ENCODE peak calls at places on chromosome 19, in seven cellular contexts. R is cardiac muscle cell, M is AG04450, Q is AG10803, C is mucosa of descending colon, J is BJ, Z is thoracic aorta. V is an unnamed sample.

GRCh38 chr19:51457351-51458013 is 772 bp downstream of the SIGLEC8 start:
- DNase-seq in C (no peak), J (no peak), Z (no peak), Q (no peak), R (no peak), M (no peak), V (no peak)

GRCh38 chr19:12703056-12703455 is 6.6 kb upstream of the FBXW9 start:
- DNase-seq in Q (peak), Z (no peak), J (no peak), M (no peak), C (no peak), R (peak), V (peak)

GRCh38 chr19:42762782-42763181 is 2.7 kb downstream of the PSG8 start:
- DNase-seq in M (no peak), Z (no peak), J (no peak), C (no peak), R (no peak), Q (no peak), V (peak)

GRCh38 chr19:34409189-34410164 is 5.3 kb downstream of the PDCD2L start:
- DNase-seq in R (no peak), Z (no peak), Q (no peak), J (no peak), M (no peak), C (no peak), V (no peak)

GRCh38 chr19:1068111-1069001 is 1.4 kb downstream of the ARHGAP45 start:
- DNase-seq in M (no peak), R (no peak), J (no peak), C (peak), Q (no peak), Z (no peak), V (no peak)

GRCh38 chr19:7856679-7857663 is 17.2 kb downstream of the PRR36 start:
- DNase-seq in Q (no peak), R (no peak), J (no peak), C (no peak), Z (no peak), M (no peak), V (no peak)

GRCh38 chr19:29117926-29118325 is 95.0 kb downstream of the UQCRFS1 start:
- DNase-seq in C (no peak), Z (no peak), R (no peak), Q (no peak), J (no peak), M (no peak), V (no peak)

GRCh38 chr19:39240421-39240820 is 4.4 kb downstream of the IFNL3 start:
- DNase-seq in M (no peak), J (no peak), Q (no peak), R (no peak), C (no peak), Z (no peak), V (no peak)

GRCh38 chr19:12881172-12881808 is at the start of gene DNASE2:
- DNase-seq in R (peak), C (peak), J (peak), Q (peak), Z (peak), M (peak), V (peak)

GRCh38 chr19:28242317-28242927 is 970.5 kb downstream of the UQCRFS1 start:
- DNase-seq in Q (peak), C (peak), Z (no peak), J (no peak), R (peak), M (no peak), V (peak)

GRCh38 chr19:38683393-38684077 is 36.1 kb downstream of the ACTN4 start:
- DNase-seq in Z (no peak), M (no peak), J (no peak), Q (peak), C (peak), R (peak), V (peak)

GRCh38 chr19:708154-709141 is at the start of gene PALM:
- DNase-seq in C (no peak), Z (no peak), R (peak), Q (no peak), J (no peak), M (no peak), V (no peak)

GRCh38 chr19:8663920-8664670 is 33.7 kb downstream of the NFILZ start:
- DNase-seq in M (no peak), Q (no peak), J (no peak), C (no peak), Z (no peak), R (no peak), V (no peak)

GRCh38 chr19:29988351-29988750 is 46.3 kb downstream of the URI1 start:
- DNase-seq in M (no peak), R (no peak), J (no peak), C (no peak), Z (no peak), Q (no peak), V (no peak)

GRCh38 chr19:45342911-45343310 is 2.4 kb downstream of the KLC3 start:
- DNase-seq in M (no peak), Q (no peak), R (no peak), Z (no peak), C (no peak), J (no peak), V (no peak)

GRCh38 chr19:48702701-48703100 is 6.9 kb downstream of the FUT2 start:
- DNase-seq in Q (no peak), M (no peak), J (no peak), Z (no peak), R (no peak), C (no peak), V (no peak)

GRCh38 chr19:41912899-41913475 is 15.3 kb downstream of the ERFL start:
- DNase-seq in R (no peak), M (no peak), C (no peak), J (no peak), Q (no peak), Z (no peak), V (no peak)

GRCh38 chr19:41425174-41426115 is 1.7 kb downstream of the B3GNT8 start:
- DNase-seq in R (no peak), J (no peak), C (no peak), M (no peak), Z (no peak), Q (no peak), V (no peak)

GRCh38 chr19:2923510-2923909 is 21.3 kb downstream of the ZNF77 start:
- DNase-seq in R (no peak), Z (no peak), J (peak), C (no peak), Q (peak), M (no peak), V (peak)

GRCh38 chr19:45247136-45247535 is 1.9 kb upstream of the EXOC3L2 start:
- DNase-seq in J (no peak), R (no peak), Q (no peak), Z (no peak), C (no peak), M (no peak), V (no peak)

GRCh38 chr19:48367855-48368254 is 3.7 kb downstream of the SYNGR4 start:
- DNase-seq in R (no peak), Z (no peak), M (no peak), Q (no peak), C (peak), J (no peak), V (no peak)

GRCh38 chr19:22603518-22604440 is 30.3 kb upstream of the ZNF492 start:
- DNase-seq in J (no peak), R (no peak), Q (no peak), C (no peak), M (no peak), Z (no peak), V (no peak)

GRCh38 chr19:3119782-3120380 is 16.0 kb upstream of the GNA15 start:
- DNase-seq in R (no peak), M (no peak), Q (no peak), J (no peak), Z (no peak), C (no peak), V (no peak)

GRCh38 chr19:28577199-28577598 is 635.8 kb downstream of the UQCRFS1 start:
- DNase-seq in J (no peak), M (no peak), Q (no peak), R (no peak), Z (no peak), C (no peak), V (no peak)

GRCh38 chr19:50334741-50335421 is 5.7 kb upstream of the KCNC3 start:
- DNase-seq in Q (no peak), R (no peak), C (no peak), Z (no peak), M (no peak), J (no peak), V (no peak)

GRCh38 chr19:3194063-3194702 is 8.5 kb downstream of the NCLN start:
- DNase-seq in Q (no peak), C (no peak), M (no peak), R (no peak), Z (no peak), J (no peak), V (no peak)

GRCh38 chr19:22595918-22596341 is 38.2 kb upstream of the ZNF492 start:
- DNase-seq in M (no peak), J (no peak), R (no peak), Q (no peak), Z (no peak), C (peak), V (no peak)

GRCh38 chr19:29268721-29269483 is 56.0 kb upstream of the UQCRFS1 start:
- DNase-seq in M (no peak), Q (no peak), Z (no peak), R (peak), C (no peak), J (no peak), V (no peak)

GRCh38 chr19:2171349-2172145 is 7.8 kb downstream of the DOT1L start:
- DNase-seq in J (no peak), C (no peak), R (peak), Q (no peak), M (no peak), Z (no peak), V (peak)

GRCh38 chr19:51746731-51747130 is 4.9 kb downstream of the FPR1 start:
- DNase-seq in Q (no peak), J (no peak), Z (no peak), C (no peak), M (no peak), R (no peak), V (no peak)

GRCh38 chr19:42091300-42092266 is 15.6 kb downstream of the ZNF574 start:
- DNase-seq in Z (no peak), Q (peak), R (peak), C (peak), M (no peak), J (no peak), V (no peak)

GRCh38 chr19:6204866-6205723 is 69.6 kb downstream of the ACSBG2 start:
- DNase-seq in C (no peak), J (no peak), R (no peak), M (no peak), Q (no peak), Z (no peak), V (no peak)

GRCh38 chr19:3392480-3392879 is 26.1 kb downstream of the NFIC start:
- DNase-seq in Q (no peak), C (no peak), Z (no peak), M (no peak), R (no peak), J (no peak), V (no peak)

GRCh38 chr19:31408460-31409124 is 59.4 kb upstream of the TSHZ3 start:
- DNase-seq in Q (peak), M (peak), J (peak), C (peak), Z (no peak), R (no peak), V (peak)

GRCh38 chr19:38173324-38174041 is 50.5 kb downstream of the DPF1 start:
- DNase-seq in C (no peak), M (no peak), Q (peak), R (no peak), Z (peak), J (no peak), V (no peak)

GRCh38 chr19:2512523-2513431 is 36.9 kb downstream of the GADD45B start:
- DNase-seq in C (no peak), J (no peak), Q (no peak), R (no peak), M (no peak), Z (no peak), V (no peak)

DNA sequence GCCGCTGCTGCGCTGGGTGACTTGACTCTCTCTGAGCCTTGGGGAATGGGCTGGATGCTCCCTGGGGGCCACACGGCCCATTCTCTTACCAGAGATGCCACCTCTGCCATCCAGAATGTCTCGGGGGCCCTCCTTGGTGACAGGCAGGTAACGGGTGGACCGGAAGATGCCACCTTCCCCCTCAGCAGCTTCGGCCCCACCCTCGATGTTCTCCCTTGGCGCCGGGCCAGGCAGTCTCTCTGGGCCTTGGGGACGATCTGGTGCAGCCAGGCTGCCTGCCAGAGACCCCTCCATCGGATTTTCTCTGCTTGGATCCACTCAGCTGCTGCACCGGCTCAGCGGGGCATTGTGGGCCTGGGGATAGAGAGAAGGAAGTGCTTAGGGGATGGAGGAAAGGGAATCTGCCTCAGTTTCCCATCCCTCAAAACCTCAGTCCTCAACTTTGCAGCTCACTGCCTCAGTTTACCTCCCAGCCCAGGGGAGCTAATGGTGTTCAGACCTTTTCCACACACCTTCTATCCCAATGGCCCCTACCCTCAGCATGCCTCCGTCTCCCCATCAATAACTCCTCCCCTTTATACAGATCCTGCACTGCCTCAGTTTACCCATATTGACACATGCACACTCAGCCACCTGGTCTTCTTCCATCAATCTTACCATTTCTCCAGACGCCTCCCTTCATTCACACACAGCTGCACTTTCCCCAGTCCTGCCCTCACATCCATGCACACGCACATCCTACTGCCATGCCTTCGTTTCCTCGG is 1.6 kb downstream of the WIZ start:
- DNase-seq in Q (peak), J (no peak), Z (no peak), R (no peak), M (no peak), C (no peak), V (no peak)
- H3K4me3 ChIP-seq in Q (peak), J (no peak), Z (no peak), R (no peak), M (peak), C (no peak), V (peak)

GRCh38 chr19:55778331-55778730 is 9.4 kb downstream of the RFPL4AL1 start:
- DNase-seq in M (no peak), J (no peak), Q (no peak), C (no peak), R (no peak), Z (no peak), V (no peak)

GRCh38 chr19:55781112-55781511 is 12.2 kb downstream of the RFPL4AL1 start:
- DNase-seq in R (no peak), Q (no peak), J (no peak), M (no peak), C (no peak), Z (no peak), V (no peak)

GRCh38 chr19:55777528-55777927 is 8.6 kb downstream of the RFPL4AL1 start:
- DNase-seq in C (peak), R (no peak), M (no peak), Z (no peak), Q (no peak), J (no peak), V (no peak)
- TF ChIP-seq CTCF in C (no peak), R (no peak), M (no peak), Z (no peak), Q (no peak), J (no peak), V (no peak)

GRCh38 chr19:32889137-32889934 is 19.8 kb upstream of the SLC7A9 start:
- DNase-seq in J (no peak), R (no peak), M (no peak), C (no peak), Q (no peak), Z (no peak), V (no peak)
- H3K4me3 ChIP-seq in J (no peak), R (no peak), M (no peak), C (no peak), Q (no peak), Z (no peak), V (no peak)

GRCh38 chr19:19113040-19113541 is 25.2 kb downstream of the TMEM161A start:
- DNase-seq in R (peak), M (peak), J (no peak), Q (no peak), C (no peak), Z (no peak), V (peak)
- TF ChIP-seq CTCF in R (peak), M (peak), J (no peak), Q (no peak), C (no peak), Z (no peak), V (peak)

DNA sequence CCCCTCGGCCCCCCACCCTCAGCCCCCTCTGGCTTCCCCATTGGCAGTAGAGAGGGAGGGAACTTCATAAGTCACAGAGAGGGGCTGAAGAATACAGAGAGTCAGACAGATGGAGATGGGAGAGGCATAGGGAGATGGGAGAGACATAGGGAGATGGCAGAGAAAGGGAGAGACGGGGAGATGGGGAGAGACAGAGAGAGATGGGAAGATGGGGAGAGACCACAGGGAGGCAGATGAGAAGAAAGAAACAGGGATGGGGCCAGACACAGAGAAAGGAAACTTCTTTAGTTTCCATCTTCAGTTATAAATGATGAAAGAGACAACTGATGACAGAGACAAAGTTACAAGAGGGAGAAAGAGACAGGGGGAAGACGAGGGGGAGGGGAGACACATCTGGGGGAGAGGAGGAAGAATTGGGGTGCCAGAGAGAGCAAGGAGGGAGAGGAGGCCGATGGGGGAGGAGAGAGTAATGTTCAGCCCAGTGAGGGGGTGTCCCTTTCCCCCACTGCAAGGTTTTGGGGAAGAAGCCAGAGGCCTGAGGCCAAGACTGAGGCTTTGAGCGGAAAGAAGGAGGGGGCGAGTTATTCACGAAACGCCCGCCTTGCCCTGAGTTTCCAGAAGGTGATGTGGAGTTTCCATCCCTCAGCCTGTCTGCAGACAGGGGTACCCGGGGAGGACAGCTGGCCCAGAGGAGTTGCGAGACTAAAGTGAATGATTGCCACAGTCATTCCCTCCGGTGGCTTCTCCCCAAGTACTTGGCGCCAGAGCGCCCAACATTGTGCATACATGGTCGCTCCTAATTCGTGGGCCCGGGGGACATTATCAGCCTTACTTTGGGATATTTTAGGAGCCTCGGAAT is 692 bp upstream of the PPAN start:
- DNase-seq in Z (no peak), Q (no peak), C (no peak), J (no peak), R (no peak), M (no peak), V (no peak)
- H3K4me3 ChIP-seq in Z (peak), Q (peak), C (no peak), J (no peak), R (no peak), M (peak), V (no peak)

GRCh38 chr19:5086725-5087439 is 118.0 kb downstream of the KDM4B start:
- DNase-seq in J (no peak), C (no peak), M (no peak), R (no peak), Q (no peak), Z (no peak), V (no peak)
- TF ChIP-seq CTCF in J (no peak), C (no peak), M (no peak), R (no peak), Q (no peak), Z (no peak), V (no peak)